ENCODE peak calls at places on chromosomes 1 and 21, in eight cellular contexts. Y, M, L, O, S, P, W and E are unnamed samples.

GRCh38 chr1:204286323-204286714 is 72.5 kb upstream of the GOLT1A start:
- DNase-seq in W (no peak), S (no peak), M (no peak), L (no peak), O (no peak), P (no peak), Y (no peak), E (no peak)

GRCh38 chr1:151542710-151543129 is 2.6 kb downstream of the TUFT1 start:
- DNase-seq in W (peak), P (peak), S (peak), O (no peak), L (no peak), Y (no peak), M (no peak), E (peak)

GRCh38 chr1:62725981-62726588 is 37.9 kb upstream of the DOCK7 start:
- DNase-seq in P (no peak), L (no peak), M (no peak), S (no peak), W (no peak), O (no peak), Y (no peak), E (no peak)

GRCh38 chr1:48405400-48405799 is 66.6 kb downstream of the SPATA6 start:
- DNase-seq in O (no peak), W (peak), M (no peak), P (peak), L (no peak), S (peak), Y (no peak), E (no peak)

GRCh38 chr1:38420666-38421065 is 374.1 kb upstream of the POU3F1 start:
- DNase-seq in P (no peak), Y (no peak), M (no peak), O (no peak), W (no peak), L (no peak), S (no peak), E (no peak)

GRCh38 chr1:30572192-30572591 is 151.2 kb downstream of the MATN1 start:
- DNase-seq in O (no peak), M (no peak), Y (no peak), W (no peak), S (no peak), L (no peak), P (no peak), E (peak)

GRCh38 chr1:218476385-218476784 is 131.2 kb downstream of the TGFB2 start:
- DNase-seq in W (peak), P (no peak), M (no peak), O (no peak), L (no peak), Y (peak), S (peak), E (peak)

GRCh38 chr21:30227633-30228404 is 11.9 kb upstream of the CLDN8 start:
- DNase-seq in S (peak), W (peak), O (no peak), M (no peak), L (no peak), Y (peak), P (peak), E (peak)

GRCh38 chr1:110752941-110753725 is 78.4 kb upstream of the KCNA3 start:
- DNase-seq in O (no peak), M (no peak), Y (no peak), L (no peak), W (no peak), S (no peak), P (no peak), E (no peak)

GRCh38 chr21:38306833-38307232 is 50.0 kb downstream of the KCNJ15 start:
- DNase-seq in P (no peak), M (no peak), O (no peak), S (peak), Y (peak), L (no peak), W (peak), E (no peak)

DNA sequence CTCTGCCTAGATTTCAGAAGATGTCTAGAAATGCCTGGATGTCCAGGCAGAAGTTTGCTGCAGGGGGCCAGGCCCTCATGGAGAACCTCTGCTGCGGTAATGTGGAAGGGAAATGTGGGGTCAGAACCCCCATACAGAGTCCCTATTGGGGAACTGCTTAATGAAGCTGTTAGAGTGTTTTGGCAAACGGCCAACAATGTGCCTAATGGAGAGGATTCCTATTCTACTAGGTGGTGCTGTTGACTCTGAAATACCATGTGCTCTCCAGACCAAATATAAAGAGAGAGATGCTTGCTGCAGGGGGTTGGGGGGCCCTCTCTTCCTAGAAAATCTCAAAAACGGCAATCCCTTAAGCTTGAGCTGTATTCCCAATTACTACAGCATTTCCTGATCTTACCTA is 57.1 kb upstream of the DR1 start:
- DNase-seq in P (no peak), M (no peak), O (no peak), W (no peak), L (peak), S (peak), Y (no peak), E (no peak)
- TF ChIP-seq CTCF in P (no peak), M (no peak), O (no peak), W (no peak), L (no peak), S (no peak), Y (no peak), E (no peak)

DNA sequence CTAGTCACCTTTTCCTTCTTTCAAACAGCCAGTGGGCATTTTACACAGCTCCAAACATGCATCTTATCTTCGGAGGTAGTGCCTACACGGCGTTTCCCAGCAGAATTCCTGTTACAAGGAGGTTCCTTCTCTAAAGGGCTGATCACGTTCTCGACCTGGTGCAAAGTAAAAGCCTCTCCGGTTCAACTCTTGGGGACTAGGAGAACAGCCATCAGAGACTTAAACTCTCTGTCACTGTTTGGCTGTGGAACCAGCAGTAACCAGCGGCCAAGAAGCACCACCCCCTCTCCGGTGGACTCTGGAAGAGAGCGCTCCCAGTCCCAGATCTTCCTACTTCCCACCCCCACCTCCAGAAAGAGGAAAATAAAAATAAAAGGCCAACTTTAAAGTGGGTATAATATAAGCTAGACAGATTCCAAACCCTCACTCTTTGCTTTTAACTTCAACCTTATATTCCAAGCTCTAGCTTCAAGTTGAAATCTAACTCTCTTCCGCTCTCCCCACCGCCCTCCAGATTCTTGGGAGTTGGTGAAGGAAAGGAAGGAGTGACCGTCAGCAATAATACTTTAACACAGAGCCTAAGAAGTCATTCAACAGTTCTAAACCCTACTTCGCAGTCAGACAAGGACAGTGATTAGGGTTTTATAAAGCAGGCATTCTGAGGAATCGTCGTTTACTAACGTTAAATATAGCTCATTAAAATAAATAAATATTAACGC is 2.9 kb downstream of the BRINP3 start:
- DNase-seq in Y (no peak), M (no peak), W (no peak), O (no peak), S (no peak), P (no peak), L (no peak), E (no peak)
- H3K4me3 ChIP-seq in Y (peak), M (no peak), W (no peak), O (peak), S (no peak), P (peak), L (no peak), E (peak)

GRCh38 chr1:33876970-33877680 is 13.2 kb downstream of the HMGB4 start:
- DNase-seq in L (no peak), Y (peak), W (peak), S (peak), P (no peak), O (peak), M (peak), E (no peak)

GRCh38 chr1:33872275-33872674 is 8.4 kb downstream of the HMGB4 start:
- DNase-seq in O (no peak), S (no peak), W (no peak), P (no peak), Y (no peak), M (no peak), L (no peak), E (no peak)

GRCh38 chr1:33878392-33878791 is 14.5 kb downstream of the HMGB4 start:
- DNase-seq in Y (no peak), S (no peak), L (no peak), M (no peak), W (no peak), P (no peak), O (no peak), E (no peak)

GRCh38 chr1:33872681-33873080 is 8.8 kb downstream of the HMGB4 start:
- DNase-seq in Y (no peak), P (no peak), O (no peak), M (no peak), S (peak), W (no peak), L (no peak), E (peak)

DNA sequence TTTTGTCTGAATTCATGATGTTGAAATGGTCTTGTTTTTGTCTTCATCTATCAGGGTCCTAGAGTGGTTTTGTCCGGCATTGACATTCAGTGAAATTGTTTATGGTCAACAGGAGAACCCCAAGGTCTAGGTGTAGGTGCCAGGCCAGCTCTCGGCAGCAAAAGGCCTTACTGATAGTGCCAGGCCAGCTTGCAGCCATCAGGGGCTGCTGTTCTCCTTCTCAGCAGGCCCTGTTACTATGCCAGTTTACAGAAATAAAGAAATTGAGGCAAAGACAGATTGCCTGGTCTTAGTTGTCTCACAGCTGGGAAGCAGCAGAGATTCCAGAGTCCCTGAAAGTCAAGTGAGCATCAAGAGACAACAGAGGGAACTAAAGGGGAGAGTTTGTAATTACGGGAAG is 12.0 kb downstream of the HMGB4 start:
- DNase-seq in P (no peak), L (no peak), W (no peak), O (no peak), S (no peak), Y (no peak), M (no peak), E (no peak)
- TF ChIP-seq CTCF in P (no peak), L (no peak), W (peak), O (peak), S (peak), Y (peak), M (peak), E (no peak)

GRCh38 chr1:3061566-3061965 is 7.4 kb upstream of the PRDM16 start:
- DNase-seq in W (no peak), P (no peak), Y (no peak), O (no peak), M (no peak), L (no peak), S (no peak), E (no peak)
- H3K4me3 ChIP-seq in W (no peak), P (no peak), Y (no peak), O (no peak), M (no peak), L (no peak), S (no peak), E (no peak)